ENCODE peak calls at places on chromosomes 13 and 19, in four cellular contexts. V, I, O and N are unnamed samples.

GRCh38 chr19:33997690-33998089 is 174.6 kb upstream of the LSM14A start:
- DNase-seq in V (no peak), O (no peak), I (no peak), N (no peak)

GRCh38 chr13:42594577-42595571 is 20.9 kb downstream of the TNFSF11 start:
- DNase-seq in O (no peak), I (peak; percentile 8), V (peak; percentile 64), N (peak; percentile 64)

GRCh38 chr13:113981201-113981605 is 7.3 kb upstream of the C13orf46 start:
- DNase-seq in I (no peak), O (no peak), V (no peak), N (no peak)

GRCh38 chr19:46617566-46618079 is 7.3 kb downstream of the PTGIR start:
- DNase-seq in I (no peak), V (no peak), O (no peak), N (no peak)

GRCh38 chr19:9741476-9742171 is 26.9 kb downstream of the ZNF846 start:
- DNase-seq in V (no peak), O (no peak), I (no peak), N (no peak)

GRCh38 chr19:47613165-47614146 is 4.5 kb downstream of the BICRA start:
- DNase-seq in V (no peak), O (no peak), I (no peak), N (no peak)

GRCh38 chr13:32645854-32646253 is 59.6 kb downstream of the PDS5B start:
- DNase-seq in V (peak; percentile 67), O (no peak), I (no peak), N (no peak)

GRCh38 chr19:16654621-16655020 is 5.3 kb downstream of the SMIM7 start:
- DNase-seq in O (no peak), I (no peak), V (no peak), N (no peak)

GRCh38 chr13:94209110-94209509 is 270.4 kb downstream of the DCT start:
- DNase-seq in O (no peak), I (no peak), V (no peak), N (no peak)

GRCh38 chr19:56085571-56086275 is 35.4 kb downstream of the ZNF787 start:
- DNase-seq in V (no peak), O (no peak), I (no peak), N (peak; percentile 19)

GRCh38 chr19:14432817-14433453 is at the start of gene PKN1:
- DNase-seq in O (no peak), V (peak; percentile 77), I (no peak), N (peak; percentile 68)

GRCh38 chr13:50170447-50171037 is 155.3 kb downstream of the KCNRG start:
- DNase-seq in I (no peak), O (no peak), V (no peak), N (no peak)

GRCh38 chr13:109154146-109154545 is 524.7 kb downstream of the MYO16 start:
- DNase-seq in V (no peak), O (no peak), I (no peak), N (peak; percentile 58)